ENCODE peak calls at places on chromosomes 13 and 19, in nine cellular contexts. W is NCI-H82; O is T-cell; Z is neural progenitor cell; G is left cardiac atrium; J is stimulated activated CD4-positive, alpha-beta T cell treated with anti-CD3 and anti-CD28 coated beads, TNF-alpha, amount 100 ng/mL, for 48 hours; M is A549; Q is NCI-H774; Y is heart right ventricle. B is an unnamed sample.

GRCh38 chr13:101144808-101145419 is 271.4 kb downstream of the NALCN start:
- DNase-seq in W (peak), O (no peak), Z (peak), G (no peak), J (no peak), M (peak), Q (peak), Y (no peak), B (peak)

GRCh38 chr13:45630791-45631190 is 15.3 kb upstream of the ERICH6B start:
- DNase-seq in W (no peak), O (no peak), Z (no peak), G (no peak), J (no peak), M (no peak), Q (no peak), Y (no peak), B (no peak)

GRCh38 chr19:19405919-19406877 is 723 bp downstream of the GATAD2A start:
- DNase-seq in W (peak), O (peak), Z (peak), G (peak), J (no peak), M (peak), Q (no peak), Y (peak), B (peak)

GRCh38 chr19:45146251-45146650 is 14.5 kb downstream of the NKPD1 start:
- DNase-seq in W (no peak), O (no peak), Z (no peak), G (no peak), J (no peak), M (no peak), Q (no peak), Y (no peak), B (no peak)

GRCh38 chr19:49861127-49861526 is 6.2 kb downstream of the PNKP start:
- DNase-seq in W (no peak), O (no peak), Z (no peak), G (peak), J (no peak), M (peak), Q (no peak), Y (no peak), B (no peak)

GRCh38 chr19:17155251-17155650 is 59.9 kb upstream of the USE1 start:
- DNase-seq in W (no peak), O (no peak), Z (no peak), G (no peak), J (no peak), M (no peak), Q (no peak), Y (no peak), B (no peak)

GRCh38 chr13:31174018-31174417 is 12.3 kb upstream of the HSPH1 start:
- DNase-seq in W (peak), O (no peak), Z (no peak), G (no peak), J (no peak), M (no peak), Q (no peak), Y (no peak), B (no peak)

GRCh38 chr13:41064493-41064892 is 3.2 kb downstream of the WBP4 start:
- DNase-seq in W (no peak), O (no peak), Z (no peak), G (no peak), J (no peak), M (no peak), Q (no peak), Y (no peak), B (no peak)

GRCh38 chr13:50800091-50800739 is 43.3 kb downstream of the DLEU7 start:
- DNase-seq in W (no peak), O (no peak), Z (no peak), G (no peak), J (no peak), M (no peak), Q (no peak), Y (no peak), B (no peak)

GRCh38 chr13:45328661-45329105 is 12.3 kb downstream of the TPT1 start:
- DNase-seq in W (no peak), O (no peak), Z (no peak), G (no peak), J (no peak), M (no peak), Q (no peak), Y (no peak), B (no peak)

B was measured in mesendoderm.